ENCODE peak calls at places on chromosomes 7 and 10, in nine cellular contexts. F, C, Z, W, A, P, B, Y and D are unnamed samples.

GRCh38 chr10:114970515-114970914 is 32.5 kb downstream of the TRUB1 start:
- DNase-seq in W (no peak), P (no peak), Z (no peak), C (peak), Y (no peak), B (no peak), F (no peak), A (no peak), D (no peak)

GRCh38 chr7:130489140-130489967 is 2.5 kb upstream of the MEST start:
- DNase-seq in Z (peak), A (no peak), B (no peak), C (no peak), Y (peak), P (no peak), W (no peak), F (peak), D (peak)

GRCh38 chr10:102605712-102606111 is 38.6 kb upstream of the TRIM8 start:
- DNase-seq in Y (no peak), F (peak), P (no peak), W (no peak), A (peak), B (no peak), C (no peak), Z (no peak), D (no peak)

GRCh38 chr10:105714728-105715127 is 1073.6 kb downstream of the SORCS3 start:
- DNase-seq in P (no peak), Y (no peak), C (no peak), F (no peak), B (no peak), Z (no peak), A (no peak), W (no peak), D (no peak)

GRCh38 chr7:29430279-29430949 is 133.2 kb upstream of the PRR15 start:
- DNase-seq in F (no peak), A (no peak), B (no peak), Z (no peak), W (no peak), P (no peak), C (no peak), Y (no peak), D (no peak)

GRCh38 chr7:42198974-42199668 is 37.9 kb downstream of the GLI3 start:
- DNase-seq in P (no peak), B (no peak), A (no peak), Y (no peak), C (no peak), W (peak), Z (no peak), F (peak), D (no peak)

GRCh38 chr7:95646350-95646749 is 50.0 kb upstream of the PDK4 start:
- DNase-seq in C (no peak), F (no peak), A (no peak), P (no peak), Y (no peak), W (no peak), Z (no peak), B (no peak), D (no peak)

GRCh38 chr10:132878730-132879407 is 63.5 kb downstream of the CFAP46 start:
- DNase-seq in Y (no peak), F (no peak), Z (no peak), A (peak), W (peak), P (peak), C (no peak), B (no peak), D (no peak)

GRCh38 chr10:78982726-78983125 is 86.0 kb upstream of the ZMIZ1 start:
- DNase-seq in F (no peak), C (no peak), Y (no peak), P (no peak), W (no peak), A (no peak), B (no peak), Z (no peak), D (no peak)

GRCh38 chr10:124827474-124827873 is 25.9 kb downstream of the ABRAXAS2 start:
- DNase-seq in Z (peak), W (peak), F (peak), Y (peak), C (peak), B (peak), A (no peak), P (no peak), D (peak)

GRCh38 chr7:137003606-137004005 is 135.2 kb downstream of the CHRM2 start:
- DNase-seq in Z (no peak), P (no peak), A (no peak), B (no peak), W (no peak), Y (no peak), F (no peak), C (no peak), D (no peak)

GRCh38 chr10:31935678-31936077 is 7.0 kb upstream of the ARHGAP12 start:
- DNase-seq in C (no peak), B (no peak), W (no peak), Y (no peak), A (no peak), F (no peak), Z (no peak), P (no peak), D (no peak)

GRCh38 chr10:107163904-107164861 is at the start of gene SORCS1:
- DNase-seq in Z (peak), C (no peak), B (no peak), Y (no peak), F (peak), P (no peak), A (peak), W (no peak), D (no peak)
- H3K4me3 ChIP-seq in Z (peak), C (no peak), B (no peak), Y (no peak), F (peak), P (peak), A (peak), W (no peak), D (peak)

DNA sequence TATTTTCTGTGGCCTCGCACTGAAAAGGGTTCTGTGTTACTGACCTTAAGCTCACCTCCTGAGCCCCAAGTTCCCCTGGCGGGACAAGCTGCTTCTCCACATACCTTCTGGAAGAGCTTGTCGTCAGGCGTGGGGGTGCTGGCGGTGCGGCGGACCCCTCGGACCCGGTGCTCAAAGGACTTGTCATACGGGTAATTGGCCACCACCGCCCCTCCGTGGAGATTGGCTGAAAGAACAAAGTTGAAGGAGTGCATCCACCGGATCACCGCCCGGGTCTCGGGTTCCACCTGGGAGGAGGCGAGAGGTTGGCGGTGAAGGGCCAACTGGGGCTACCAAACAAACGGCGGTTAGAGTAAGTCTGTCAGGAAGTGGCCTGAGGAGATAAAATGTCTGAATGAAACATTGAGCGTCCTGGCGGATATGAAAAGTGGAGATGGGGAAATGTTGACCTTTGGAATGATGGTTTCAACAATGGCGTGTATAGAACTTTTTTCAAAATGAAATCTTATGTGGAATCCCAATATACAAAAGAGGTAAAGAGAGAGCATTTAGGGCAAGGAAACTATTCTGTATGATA is 16.5 kb downstream of the CPN1 start:
- DNase-seq in W (no peak), P (no peak), B (no peak), Y (no peak), C (no peak), Z (no peak), F (no peak), A (no peak), D (no peak)
- H3K4me3 ChIP-seq in W (no peak), P (no peak), B (no peak), Y (no peak), C (no peak), Z (no peak), F (no peak), A (no peak), D (no peak)

DNA sequence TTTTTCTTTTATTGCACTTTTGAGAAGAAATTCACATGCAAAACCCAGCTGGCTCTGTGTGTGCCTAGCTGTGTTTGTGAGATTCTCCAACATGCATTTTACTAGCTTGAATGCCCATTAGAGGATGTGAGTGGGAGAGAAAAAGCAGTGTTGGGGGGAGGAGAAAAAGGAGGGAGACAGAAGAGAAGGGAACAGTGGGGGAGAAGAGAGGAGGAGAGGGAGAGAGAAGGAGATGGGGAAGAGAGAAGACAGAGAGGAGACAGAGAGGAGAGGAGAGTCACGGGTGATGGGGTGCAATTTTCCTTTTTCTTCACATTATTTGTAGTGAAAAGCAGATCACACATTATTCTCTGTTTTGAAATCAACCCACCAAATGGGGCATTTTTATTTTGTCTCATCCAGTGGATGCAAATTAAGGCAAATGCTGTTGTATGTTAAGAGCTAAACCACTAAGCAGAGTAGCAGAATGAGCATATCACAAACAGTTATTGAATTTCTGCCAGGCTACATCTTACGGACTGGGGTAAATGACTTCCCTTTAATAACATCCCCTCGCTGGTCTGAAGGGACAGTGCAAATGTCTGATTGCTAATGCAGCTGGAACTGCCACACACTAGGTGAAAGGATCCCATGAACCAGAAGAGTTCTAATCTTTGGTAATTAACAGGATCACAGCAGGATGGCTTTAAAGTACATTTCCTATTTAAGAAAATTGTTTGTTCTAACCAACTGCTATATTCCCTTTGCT is 870 bp downstream of the LRRN3 start:
- DNase-seq in Z (no peak), F (peak), Y (no peak), B (no peak), P (no peak), W (no peak), C (no peak), A (no peak), D (peak)
- H3K4me3 ChIP-seq in Z (no peak), F (peak), Y (peak), B (no peak), P (peak), W (no peak), C (no peak), A (peak), D (peak)

DNA sequence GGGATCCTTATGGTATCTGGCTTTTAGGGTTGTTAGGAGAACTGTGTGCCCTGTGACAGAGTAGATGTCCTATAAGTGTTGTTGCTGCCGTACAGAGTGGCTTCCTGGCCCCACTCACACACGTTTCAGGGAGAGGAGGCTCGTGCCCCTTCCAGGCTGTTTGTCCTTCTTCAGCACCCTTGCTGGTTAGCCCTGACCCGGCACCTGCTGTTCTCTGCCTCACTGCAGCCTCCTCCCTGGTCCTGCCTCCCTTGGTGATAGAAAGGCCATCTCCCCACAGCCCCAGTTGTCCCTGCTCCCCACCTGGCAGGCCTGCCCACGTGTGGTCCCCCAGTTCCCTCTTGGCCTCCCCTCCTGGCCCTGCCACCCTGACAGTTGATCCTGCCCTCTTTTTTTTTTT is 2.3 kb downstream of the CLIP2 start:
- DNase-seq in Y (no peak), B (no peak), W (no peak), F (no peak), C (no peak), Z (no peak), P (no peak), A (no peak), D (no peak)
- H3K4me3 ChIP-seq in Y (no peak), B (no peak), W (no peak), F (no peak), C (no peak), Z (no peak), P (peak), A (no peak), D (peak)